ENCODE peak calls at places on chromosome 2, in four cellular contexts. One of them, this sample, is unnamed.

GRCh38 chr2:138182913-138183312 is 218.6 kb downstream of the HNMT start:
- DNase-seq in WTC11: no peak
- DNase-seq in GM12878: no peak
- DNase-seq in HepG2: no peak
- DNase-seq in this sample: no peak

GRCh38 chr2:74206180-74206688 is 7.8 kb downstream of the MTHFD2 start:
- DNase-seq in HepG2: no peak
- DNase-seq in GM12878: peak
- DNase-seq in WTC11: no peak
- DNase-seq in this sample: peak

GRCh38 chr2:224573724-224574123 is 11.4 kb downstream of the CUL3 start:
- DNase-seq in HepG2: no peak
- DNase-seq in WTC11: no peak
- DNase-seq in GM12878: no peak
- DNase-seq in this sample: no peak

GRCh38 chr2:125405816-125406215 is 1250.1 kb upstream of the GYPC start:
- DNase-seq in HepG2: peak
- DNase-seq in WTC11: no peak
- DNase-seq in GM12878: no peak
- DNase-seq in this sample: no peak

GRCh38 chr2:37625781-37626548 is 45.5 kb downstream of the CDC42EP3 start:
- DNase-seq in WTC11: no peak
- DNase-seq in GM12878: peak
- DNase-seq in HepG2: no peak
- DNase-seq in this sample: no peak

GRCh38 chr2:12293868-12294267 is 422.9 kb upstream of the TRIB2 start:
- DNase-seq in HepG2: no peak
- DNase-seq in WTC11: no peak
- DNase-seq in GM12878: peak
- DNase-seq in this sample: no peak

GRCh38 chr2:38194751-38195150 is 118.8 kb upstream of the CYP1B1 start:
- DNase-seq in HepG2: no peak
- DNase-seq in GM12878: no peak
- DNase-seq in WTC11: no peak
- DNase-seq in this sample: no peak

GRCh38 chr2:10158681-10159080 is 36.1 kb downstream of the RRM2 start:
- DNase-seq in WTC11: no peak
- DNase-seq in GM12878: no peak
- DNase-seq in HepG2: no peak
- DNase-seq in this sample: no peak

GRCh38 chr2:66888246-66888645 is 453.3 kb downstream of the MEIS1 start:
- DNase-seq in GM12878: no peak
- DNase-seq in HepG2: no peak
- DNase-seq in WTC11: no peak
- DNase-seq in this sample: no peak

GRCh38 chr2:172972005-172972619 is 103.5 kb upstream of the MAP3K20 start:
- DNase-seq in HepG2: peak
- DNase-seq in WTC11: peak
- DNase-seq in GM12878: no peak
- DNase-seq in this sample: peak

GRCh38 chr2:41197781-41198180 is 745.9 kb upstream of the SLC8A1 start:
- DNase-seq in WTC11: no peak
- DNase-seq in HepG2: no peak
- DNase-seq in GM12878: no peak
- DNase-seq in this sample: no peak

GRCh38 chr2:144154205-144154604 is 365.7 kb downstream of the ZEB2 start:
- DNase-seq in WTC11: no peak
- DNase-seq in GM12878: no peak
- DNase-seq in HepG2: no peak
- DNase-seq in this sample: no peak

GRCh38 chr2:32591669-32592463 is 36.0 kb upstream of the TTC27 start:
- DNase-seq in HepG2: no peak
- DNase-seq in GM12878: peak
- DNase-seq in WTC11: no peak
- DNase-seq in this sample: peak

GRCh38 chr2:222100704-222101103 is 198.1 kb downstream of the PAX3 start:
- DNase-seq in HepG2: no peak
- DNase-seq in GM12878: no peak
- DNase-seq in WTC11: no peak
- DNase-seq in this sample: no peak

GRCh38 chr2:24986397-24986796 is 14.6 kb upstream of the DNAJC27 start:
- DNase-seq in GM12878: no peak
- DNase-seq in HepG2: no peak
- DNase-seq in WTC11: no peak
- DNase-seq in this sample: no peak

GRCh38 chr2:23649819-23650218 is 264.8 kb downstream of the KLHL29 start:
- DNase-seq in GM12878: no peak
- DNase-seq in WTC11: no peak
- DNase-seq in HepG2: no peak
- DNase-seq in this sample: no peak

GRCh38 chr2:126359494-126359893 is 296.5 kb upstream of the GYPC start:
- DNase-seq in WTC11: no peak
- DNase-seq in HepG2: no peak
- DNase-seq in GM12878: no peak
- DNase-seq in this sample: no peak

GRCh38 chr2:148338544-148338943 is 306.0 kb upstream of the EPC2 start:
- DNase-seq in GM12878: no peak
- DNase-seq in WTC11: no peak
- DNase-seq in HepG2: peak
- DNase-seq in this sample: no peak

GRCh38 chr2:130864830-130865229 is 28.1 kb downstream of the ARHGEF4 start:
- DNase-seq in WTC11: no peak
- DNase-seq in GM12878: no peak
- DNase-seq in HepG2: no peak
- DNase-seq in this sample: no peak

GRCh38 chr2:193695367-193695766 is 1500.6 kb upstream of the TMEFF2 start:
- DNase-seq in HepG2: peak
- DNase-seq in GM12878: no peak
- DNase-seq in WTC11: no peak
- DNase-seq in this sample: peak

GRCh38 chr2:125643128-125643527 is 1012.8 kb upstream of the GYPC start:
- DNase-seq in GM12878: peak
- DNase-seq in HepG2: no peak
- DNase-seq in WTC11: no peak
- DNase-seq in this sample: no peak

GRCh38 chr2:62334440-62335058 is 138.6 kb downstream of the B3GNT2 start:
- DNase-seq in WTC11: no peak
- DNase-seq in HepG2: no peak
- DNase-seq in GM12878: peak
- DNase-seq in this sample: no peak

GRCh38 chr2:12350821-12351220 is 365.9 kb upstream of the TRIB2 start:
- DNase-seq in WTC11: no peak
- DNase-seq in HepG2: no peak
- DNase-seq in GM12878: no peak
- DNase-seq in this sample: no peak

DNA sequence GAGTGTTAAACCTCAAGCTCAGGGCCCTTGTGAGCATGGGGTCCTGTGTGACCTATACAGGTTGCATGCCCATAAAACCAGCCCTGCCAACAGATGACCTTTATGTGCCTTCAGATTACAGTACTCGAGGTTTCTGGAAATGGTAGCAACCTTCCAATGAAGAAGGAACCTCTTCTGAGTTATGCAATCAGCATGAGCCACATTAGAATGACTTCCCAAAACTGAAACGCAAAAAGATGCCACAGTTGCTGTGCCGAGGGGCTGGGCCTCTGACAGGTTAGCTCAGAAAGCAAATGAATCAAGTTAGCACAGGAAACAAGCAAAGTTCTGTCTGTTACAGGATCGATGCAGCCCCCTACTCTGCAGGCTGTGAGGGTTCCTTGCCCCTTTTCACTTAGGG is 37.7 kb downstream of the TGFA start:
- DNase-seq in GM12878: no peak
- DNase-seq in WTC11: no peak
- DNase-seq in HepG2: no peak
- DNase-seq in this sample: no peak
- TF ChIP-seq ETV6 in GM12878: no peak
- TF ChIP-seq ETV6 in WTC11: no peak
- TF ChIP-seq ETV6 in HepG2: no peak
- TF ChIP-seq ETV6 in this sample: no peak

DNA sequence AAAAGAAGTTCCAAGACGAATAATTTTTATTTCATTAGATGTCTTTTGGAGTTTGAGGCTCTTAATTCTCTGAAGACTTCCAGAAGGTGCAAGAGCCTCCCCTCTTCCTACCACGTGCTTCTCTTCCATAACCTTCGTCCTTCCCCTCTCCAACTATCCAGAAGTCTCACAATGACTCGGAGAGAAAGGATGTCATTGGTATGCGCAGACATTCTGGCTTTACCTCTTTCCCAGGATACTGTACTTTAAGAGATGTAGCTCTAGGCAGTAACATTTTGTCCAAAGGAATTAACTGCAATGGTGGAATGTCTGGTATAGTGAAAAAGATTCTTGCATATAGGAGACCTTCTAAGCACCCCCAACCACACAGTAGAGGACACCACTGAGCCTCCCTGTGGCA is 249.0 kb upstream of the OSR1 start:
- DNase-seq in HepG2: no peak
- DNase-seq in WTC11: no peak
- DNase-seq in GM12878: no peak
- DNase-seq in this sample: no peak
- TF ChIP-seq ETV6 in HepG2: no peak
- TF ChIP-seq ETV6 in WTC11: no peak
- TF ChIP-seq ETV6 in GM12878: no peak
- TF ChIP-seq ETV6 in this sample: no peak

DNA sequence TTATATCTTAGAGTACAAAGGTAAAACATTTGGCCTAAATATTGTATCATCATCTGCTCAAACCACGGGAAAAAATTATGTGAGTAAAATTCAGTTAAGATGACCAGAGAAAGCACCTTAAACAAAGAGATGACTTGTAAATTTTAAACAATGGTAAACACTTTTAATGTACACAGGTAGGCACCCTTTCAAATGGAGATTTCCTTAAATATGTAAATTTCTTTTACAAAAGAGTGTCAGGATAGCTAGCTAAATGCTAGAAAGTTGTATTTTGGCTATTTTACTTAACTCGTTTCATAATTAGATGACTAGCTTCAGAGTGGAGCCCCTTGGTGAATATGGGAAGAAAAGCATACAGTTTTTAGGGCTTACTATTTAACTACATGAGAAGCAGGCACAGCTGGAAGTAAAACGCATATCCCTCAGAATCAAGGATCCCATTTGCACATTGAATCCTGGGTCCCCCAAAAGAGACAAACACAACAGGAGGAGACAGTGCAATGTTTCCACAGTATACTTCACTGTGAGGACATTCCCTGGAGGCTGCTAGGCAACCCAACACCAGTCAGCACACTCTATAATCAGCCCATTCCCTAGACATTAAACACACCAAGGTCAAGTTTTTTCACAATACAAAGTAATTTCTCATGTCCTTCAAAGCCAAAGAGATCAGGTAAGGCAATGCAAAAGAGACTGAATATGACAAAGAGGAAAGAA is 1154.4 kb downstream of the DPP10 start:
- DNase-seq in HepG2: no peak
- DNase-seq in GM12878: no peak
- DNase-seq in WTC11: no peak
- DNase-seq in this sample: no peak
- TF ChIP-seq ETV6 in HepG2: no peak
- TF ChIP-seq ETV6 in GM12878: no peak
- TF ChIP-seq ETV6 in WTC11: no peak
- TF ChIP-seq ETV6 in this sample: no peak

GRCh38 chr2:171149986-171150693 is 10.6 kb downstream of the TLK1 start:
- DNase-seq in WTC11: no peak
- DNase-seq in HepG2: peak
- DNase-seq in GM12878: no peak
- DNase-seq in this sample: no peak
- TF ChIP-seq ETV6 in WTC11: no peak
- TF ChIP-seq ETV6 in HepG2: no peak
- TF ChIP-seq ETV6 in GM12878: no peak
- TF ChIP-seq ETV6 in this sample: no peak

DNA sequence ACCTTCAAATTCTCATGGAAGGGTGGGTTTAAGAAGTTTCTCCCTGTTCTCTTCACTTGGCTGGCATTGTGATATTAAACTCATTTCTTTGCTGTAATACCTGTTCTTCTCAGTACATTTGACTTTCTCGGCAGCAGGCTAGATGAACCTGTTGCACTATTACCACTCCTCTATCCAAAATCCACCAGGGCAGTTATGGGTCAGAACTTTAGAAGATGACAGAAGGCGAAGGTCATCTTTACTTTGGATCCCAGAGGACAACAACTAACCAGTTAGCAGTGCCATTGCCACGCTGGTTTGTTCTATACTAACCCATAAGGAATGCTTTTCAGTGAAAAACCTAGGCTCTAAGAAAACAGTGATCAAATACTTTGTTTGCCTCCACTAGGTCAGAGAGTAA is 901.0 kb downstream of the TSN start:
- DNase-seq in GM12878: no peak
- DNase-seq in WTC11: no peak
- DNase-seq in HepG2: no peak
- DNase-seq in this sample: no peak
- TF ChIP-seq ETV6 in GM12878: no peak
- TF ChIP-seq ETV6 in WTC11: no peak
- TF ChIP-seq ETV6 in HepG2: no peak
- TF ChIP-seq ETV6 in this sample: no peak

DNA sequence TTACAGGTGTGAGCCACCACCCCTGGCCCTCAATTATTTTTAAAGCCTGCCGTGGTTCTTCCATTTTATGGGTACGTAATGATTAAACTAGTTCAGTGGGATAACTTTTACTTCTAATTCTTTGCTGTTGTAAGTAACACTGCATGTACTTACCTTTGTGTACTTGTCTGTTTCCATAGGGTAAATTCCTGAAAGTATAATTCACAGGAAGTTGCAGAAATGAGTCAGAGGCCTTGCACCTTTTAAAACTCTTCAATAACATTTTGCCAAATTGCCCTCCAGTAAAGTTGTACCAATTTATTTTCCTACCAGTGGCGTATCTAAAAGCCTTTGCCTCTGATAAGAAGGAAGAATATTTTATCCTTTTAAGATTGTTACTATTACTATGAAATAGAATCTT is 65.0 kb downstream of the CAB39 start:
- DNase-seq in WTC11: no peak
- DNase-seq in HepG2: no peak
- DNase-seq in GM12878: no peak
- DNase-seq in this sample: no peak
- TF ChIP-seq ETV6 in WTC11: no peak
- TF ChIP-seq ETV6 in HepG2: no peak
- TF ChIP-seq ETV6 in GM12878: no peak
- TF ChIP-seq ETV6 in this sample: no peak

GRCh38 chr2:161223139-161223732 is 63.0 kb downstream of the TANK start:
- DNase-seq in GM12878: no peak
- DNase-seq in WTC11: no peak
- DNase-seq in HepG2: peak
- DNase-seq in this sample: peak
- TF ChIP-seq ETV6 in GM12878: no peak
- TF ChIP-seq ETV6 in WTC11: no peak
- TF ChIP-seq ETV6 in HepG2: no peak
- TF ChIP-seq ETV6 in this sample: no peak